ENCODE peak calls at places on chromosomes 13 and 19, in five cellular contexts. R is fibroblast of lung; P is lower lobe of right lung; T is CD8-positive, alpha-beta T cell; Y is ascending aorta. D is an unnamed sample.

GRCh38 chr13:23572836-23573235 is 2.6 kb downstream of the TNFRSF19 start:
- DNase-seq in Y (no peak), R (no peak), P (no peak), T (no peak), D (no peak)

GRCh38 chr19:30421571-30421970 is 49.4 kb downstream of the ZNF536 start:
- DNase-seq in R (no peak), Y (no peak), P (no peak), T (no peak), D (no peak)

GRCh38 chr13:114044486-114044885 is 70.6 kb upstream of the C13orf46 start:
- DNase-seq in T (no peak), Y (no peak), R (peak), P (no peak), D (peak)

GRCh38 chr19:44021221-44021620 is 4.0 kb upstream of the ZNF222 start:
- DNase-seq in R (no peak), Y (no peak), T (no peak), P (no peak), D (no peak)

GRCh38 chr13:22735381-22735995 is 445.3 kb upstream of the SGCG start:
- DNase-seq in Y (no peak), T (no peak), P (no peak), R (no peak), D (no peak)

GRCh38 chr19:18321729-18322091 is 1.2 kb downstream of the LSM4 start:
- DNase-seq in P (no peak), T (no peak), R (no peak), Y (no peak), D (peak)

GRCh38 chr13:106649495-106649894 is 81.6 kb upstream of the ARGLU1 start:
- DNase-seq in P (no peak), R (peak), Y (no peak), T (no peak), D (peak)

GRCh38 chr19:4587527-4587926 is 28.0 kb upstream of the SEMA6B start:
- DNase-seq in Y (no peak), R (no peak), T (no peak), P (no peak), D (no peak)

GRCh38 chr19:1945899-1946298 is 4.9 kb downstream of the CSNK1G2 start:
- DNase-seq in T (no peak), Y (no peak), R (peak), P (no peak), D (peak)

GRCh38 chr19:49441210-49441959 is at the start of gene SLC17A7:
- DNase-seq in Y (no peak), P (no peak), R (no peak), T (no peak), D (no peak)

GRCh38 chr13:20353973-20354372 is 121.9 kb upstream of the GJB6 start:
- DNase-seq in T (no peak), P (no peak), Y (no peak), R (peak), D (peak)

GRCh38 chr19:13036366-13036976 is 41.2 kb downstream of the NFIX start:
- DNase-seq in R (peak), Y (no peak), T (no peak), P (peak), D (peak)

GRCh38 chr19:19740755-19741154 is 7.8 kb upstream of the ZNF14 start:
- DNase-seq in R (no peak), Y (no peak), T (no peak), P (no peak), D (no peak)

GRCh38 chr13:42602910-42603309 is 29.0 kb downstream of the TNFSF11 start:
- DNase-seq in Y (no peak), T (no peak), R (peak), P (no peak), D (no peak)

GRCh38 chr13:106566682-106567420 is 1.1 kb downstream of the ARGLU1 start:
- DNase-seq in R (peak), T (no peak), Y (peak), P (peak), D (peak)

GRCh38 chr19:45761714-45762113 is 7.3 kb downstream of the SIX5 start:
- DNase-seq in R (no peak), T (no peak), Y (no peak), P (no peak), D (no peak)

GRCh38 chr19:16540948-16541347 is 1.3 kb downstream of the CHERP start:
- DNase-seq in R (no peak), T (no peak), P (no peak), Y (no peak), D (no peak)

GRCh38 chr19:15115762-15116615 is 8.8 kb downstream of the SYDE1 start:
- DNase-seq in T (no peak), P (no peak), Y (no peak), R (no peak), D (no peak)

GRCh38 chr19:45952691-45953505 is 20.8 kb downstream of the NOVA2 start:
- DNase-seq in P (no peak), Y (no peak), T (no peak), R (peak), D (peak)

GRCh38 chr13:27182844-27183497 is 11.4 kb upstream of the USP12 start:
- DNase-seq in R (peak), Y (peak), P (no peak), T (no peak), D (peak)

GRCh38 chr19:4373601-4374441 is 26.5 kb downstream of the SH3GL1 start:
- DNase-seq in Y (no peak), T (no peak), P (no peak), R (peak), D (peak)

GRCh38 chr13:32736648-32737047 is 150.4 kb downstream of the PDS5B start:
- DNase-seq in P (no peak), R (no peak), Y (no peak), T (no peak), D (no peak)

GRCh38 chr13:98254541-98254940 is 77.5 kb upstream of the RNF113B start:
- DNase-seq in Y (no peak), R (peak), P (no peak), T (no peak), D (no peak)
- TF ChIP-seq CTCF in Y (no peak), R (no peak), P (no peak), T (no peak), D (no peak)

GRCh38 chr19:8452446-8453123 is 7.8 kb downstream of the HNRNPM start:
- DNase-seq in R (no peak), T (no peak), P (no peak), Y (no peak), D (no peak)

GRCh38 chr19:8453616-8454015 is 8.8 kb downstream of the HNRNPM start:
- DNase-seq in T (no peak), Y (no peak), R (no peak), P (no peak), D (no peak)

GRCh38 chr19:8449830-8450229 is 5.1 kb downstream of the HNRNPM start:
- DNase-seq in P (no peak), T (no peak), Y (no peak), R (no peak), D (no peak)

GRCh38 chr19:8451377-8451776 is 6.6 kb downstream of the HNRNPM start:
- DNase-seq in Y (no peak), P (no peak), T (no peak), R (no peak), D (no peak)

GRCh38 chr19:8451885-8452284 is 7.1 kb downstream of the HNRNPM start:
- DNase-seq in Y (no peak), P (no peak), T (no peak), R (peak), D (peak)
- H3K4me3 ChIP-seq in Y (no peak), P (no peak), T (no peak), R (no peak), D (no peak)

DNA sequence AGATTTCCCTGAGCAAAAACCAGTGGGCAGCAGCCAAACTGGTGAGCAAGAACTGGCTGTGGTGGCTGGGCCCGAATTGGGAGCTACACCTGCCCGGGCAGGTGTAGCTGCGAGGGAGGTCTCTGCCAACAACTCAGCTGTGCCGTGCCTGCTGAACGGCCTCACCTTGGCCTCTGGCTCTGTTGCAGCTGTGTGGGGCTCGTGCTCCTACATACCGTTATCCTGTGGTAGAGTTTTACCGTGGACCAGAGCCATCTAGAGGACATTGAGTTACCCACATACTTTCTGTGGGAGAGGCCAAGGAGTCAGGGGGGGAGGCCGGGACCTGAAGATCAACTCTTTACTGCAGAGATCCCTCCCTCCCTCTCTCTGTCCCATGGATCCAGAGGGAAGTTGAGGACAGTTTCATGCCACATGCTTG is 113.2 kb downstream of the TM9SF2 start:
- DNase-seq in R (no peak), P (no peak), Y (no peak), T (no peak), D (peak)
- TF ChIP-seq CTCF in R (no peak), P (peak), Y (no peak), T (no peak), D (peak)

GRCh38 chr13:29902632-29903305 is 52.4 kb upstream of the UBL3 start:
- DNase-seq in P (no peak), T (no peak), Y (no peak), R (no peak), D (peak)
- H3K4me3 ChIP-seq in P (no peak), T (peak), Y (no peak), R (no peak), D (peak)